ENCODE peak calls at places on chromosomes 13 and 19, in five cellular contexts. R is sciatic nerve, L is mesothelial cell of epicardium, T is dorsolateral prefrontal cortex, Y is H54. G is an unnamed sample.

GRCh38 chr13:46314587-46314986 is 72.5 kb downstream of the RUBCNL start:
- DNase-seq in R (no peak), L (no peak), T (no peak), Y (no peak), G (no peak)

GRCh38 chr13:25111557-25111956 is 15.6 kb downstream of the PABPC3 start:
- DNase-seq in R (no peak), L (no peak), T (no peak), Y (no peak), G (no peak)

GRCh38 chr13:102690883-102691282 is 4.0 kb downstream of the METTL21C start:
- DNase-seq in R (no peak), L (no peak), T (no peak), Y (no peak), G (no peak)

GRCh38 chr13:28492527-28493367 is 2.2 kb downstream of the FLT1 start:
- DNase-seq in R (no peak), L (no peak), T (no peak), Y (no peak), G (no peak)

GRCh38 chr19:3570619-3571018 is 2.1 kb upstream of the HMG20B start:
- DNase-seq in R (no peak), L (no peak), T (peak), Y (no peak), G (no peak)

GRCh38 chr13:94329754-94330551 is 149.5 kb downstream of the DCT start:
- DNase-seq in R (no peak), L (no peak), T (no peak), Y (peak), G (no peak)

GRCh38 chr19:45677351-45678230 is 9.6 kb downstream of the GIPR start:
- DNase-seq in R (no peak), L (peak), T (peak), Y (no peak), G (no peak)

GRCh38 chr19:1267441-1268391 is 1.4 kb upstream of the CIRBP start:
- DNase-seq in R (peak), L (no peak), T (no peak), Y (no peak), G (peak)

GRCh38 chr13:100725472-100725871 is 50.9 kb upstream of the TMTC4 start:
- DNase-seq in R (no peak), L (no peak), T (no peak), Y (no peak), G (no peak)

GRCh38 chr19:3336680-3337523 is 29.5 kb upstream of the NFIC start:
- DNase-seq in R (peak), L (no peak), T (peak), Y (no peak), G (peak)

GRCh38 chr13:39888865-39889810 is 233.7 kb downstream of the COG6 start:
- DNase-seq in R (no peak), L (no peak), T (no peak), Y (no peak), G (no peak)

GRCh38 chr13:48954086-48954485 is 21.6 kb upstream of the FNDC3A start:
- DNase-seq in R (no peak), L (no peak), T (no peak), Y (no peak), G (no peak)

GRCh38 chr19:2328401-2329161 is at the start of the genes LSM7 and SPPL2B:
- DNase-seq in R (peak), L (peak), T (peak), Y (peak), G (peak)

GRCh38 chr19:39946532-39946931 is 12.1 kb upstream of the FCGBP start:
- DNase-seq in R (no peak), L (no peak), T (no peak), Y (no peak), G (no peak)

GRCh38 chr13:23730251-23730650 is 158.9 kb downstream of the MIPEP start:
- DNase-seq in R (no peak), L (no peak), T (no peak), Y (no peak), G (no peak)

GRCh38 chr19:20503536-20503935 is 62.0 kb downstream of the ZNF737 start:
- DNase-seq in R (no peak), L (no peak), T (no peak), Y (no peak), G (no peak)

GRCh38 chr19:48249502-48250014 is 6.2 kb downstream of the CARD8 start:
- DNase-seq in R (peak), L (no peak), T (peak), Y (no peak), G (peak)

GRCh38 chr13:94711561-94712286 is 621 bp downstream of the SOX21 start:
- DNase-seq in R (no peak), L (peak), T (no peak), Y (no peak), G (peak)

GRCh38 chr19:17001603-17002183 is 24.9 kb downstream of the CPAMD8 start:
- DNase-seq in R (no peak), L (no peak), T (no peak), Y (no peak), G (no peak)

GRCh38 chr13:46142692-46143238 is 37.9 kb upstream of the CPB2 start:
- DNase-seq in R (no peak), L (no peak), T (no peak), Y (no peak), G (no peak)

GRCh38 chr13:44810067-44810840 is 179.0 kb downstream of the NUFIP1 start:
- DNase-seq in R (no peak), L (no peak), T (no peak), Y (no peak), G (no peak)

GRCh38 chr19:591099-591958 is 1.6 kb downstream of the HCN2 start:
- DNase-seq in R (no peak), L (peak), T (no peak), Y (no peak), G (no peak)

GRCh38 chr13:110014719-110015118 is 228.3 kb upstream of the IRS2 start:
- DNase-seq in R (no peak), L (no peak), T (no peak), Y (no peak), G (no peak)

GRCh38 chr13:36543671-36544070 is 111.4 kb downstream of the CCNA1 start:
- DNase-seq in R (no peak), L (no peak), T (no peak), Y (no peak), G (no peak)

GRCh38 chr13:24683833-24684599 is 3.8 kb downstream of the ATP12A start:
- DNase-seq in R (peak), L (peak), T (peak), Y (peak), G (no peak)

GRCh38 chr13:49935171-49936084 is 712 bp downstream of the SPRYD7 start:
- DNase-seq in R (no peak), L (peak), T (peak), Y (peak), G (peak)

GRCh38 chr19:50425581-50425980 is 6.8 kb downstream of the SPIB start:
- DNase-seq in R (no peak), L (no peak), T (no peak), Y (no peak), G (no peak)

GRCh38 chr13:106796280-106797047 is 228.5 kb upstream of the ARGLU1 start:
- DNase-seq in R (no peak), L (no peak), T (no peak), Y (no peak), G (no peak)

GRCh38 chr19:38735257-38735686 is 9.0 kb downstream of the CAPN12 start:
- DNase-seq in R (peak), L (peak), T (no peak), Y (no peak), G (peak)

GRCh38 chr19:2574478-2574931 is 98.6 kb downstream of the GADD45B start:
- DNase-seq in R (peak), L (peak), T (no peak), Y (no peak), G (peak)

GRCh38 chr19:4550479-4551050 is 8.9 kb downstream of the SEMA6B start:
- DNase-seq in R (no peak), L (no peak), T (no peak), Y (no peak), G (no peak)

GRCh38 chr13:22076658-22077057 is 405.8 kb downstream of the FGF9 start:
- DNase-seq in R (no peak), L (no peak), T (no peak), Y (no peak), G (no peak)

GRCh38 chr19:34482380-34483250 is 1.1 kb downstream of the WTIP start:
- DNase-seq in R (no peak), L (peak), T (no peak), Y (no peak), G (no peak)

GRCh38 chr13:50410921-50411712 is 395.9 kb downstream of the KCNRG start:
- DNase-seq in R (no peak), L (no peak), T (no peak), Y (peak), G (no peak)

GRCh38 chr19:5338661-5339469 is 1.7 kb downstream of the PTPRS start:
- DNase-seq in R (no peak), L (peak), T (peak), Y (no peak), G (no peak)

GRCh38 chr19:16210168-16210567 is 12.5 kb downstream of the AP1M1 start:
- DNase-seq in R (peak), L (no peak), T (no peak), Y (no peak), G (peak)

GRCh38 chr19:12769689-12770088 is 5.7 kb downstream of the HOOK2 start:
- DNase-seq in R (no peak), L (no peak), T (no peak), Y (no peak), G (no peak)

GRCh38 chr19:13022859-13023636 is 27.8 kb downstream of the NFIX start:
- DNase-seq in R (peak), L (no peak), T (peak), Y (peak), G (peak)

GRCh38 chr19:55116232-55117062 is 990 bp downstream of the PPP1R12C start:
- DNase-seq in R (peak), L (no peak), T (peak), Y (peak), G (peak)

G was measured in sigmoid colon.